ENCODE peak calls at places on chromosome 5, in eight cellular contexts. S is T-helper 9 cell; P is pulmonary artery endothelial cell; I is activated CD4-positive, alpha-beta T cell treated with anti-CD3 and anti-CD28 coated beads for 48 hours; J is NCI-H1105; U is stimulated activated CD4-positive, alpha-beta T cell treated with anti-CD3 and anti-CD28 coated beads, TNF-alpha, amount 100 ng/mL, for 24 hours; M is stomach; W is endothelial cell of umbilical vein. A is an unnamed sample.

GRCh38 chr5:54309751-54310432 is 481 bp downstream of the ARL15 start:
- DNase-seq in S (peak; percentile 23), P (no peak), I (peak; percentile 40), J (no peak), U (no peak), M (peak; percentile 45), W (peak; percentile 62), A (peak; percentile 17)

GRCh38 chr5:14185336-14186131 is 42.4 kb downstream of the TRIO start:
- DNase-seq in S (no peak), P (no peak), I (no peak), J (peak; percentile 45), U (no peak), M (no peak), W (peak; percentile 38), A (no peak)

GRCh38 chr5:378301-378891 is 56.9 kb downstream of the AHRR start:
- DNase-seq in S (no peak), P (no peak), I (peak; percentile 62), J (no peak), U (no peak), M (no peak), W (peak; percentile 13), A (no peak)

GRCh38 chr5:110086658-110087388 is 397.1 kb downstream of the MAN2A1 start:
- DNase-seq in S (no peak), P (no peak), I (peak; percentile 76), J (no peak), U (peak; percentile 38), M (no peak), W (no peak), A (no peak)

GRCh38 chr5:130168211-130168610 is 263.9 kb downstream of the CHSY3 start:
- DNase-seq in S (no peak), P (no peak), I (no peak), J (no peak), U (no peak), M (no peak), W (no peak), A (no peak)

GRCh38 chr5:141852448-141852847 is 25.8 kb downstream of the PCDH1 start:
- DNase-seq in S (no peak), P (no peak), I (no peak), J (no peak), U (no peak), M (no peak), W (no peak), A (no peak)

GRCh38 chr5:29939988-29940387 is 1253.5 kb upstream of the CDH6 start:
- DNase-seq in S (no peak), P (no peak), I (no peak), J (no peak), U (no peak), M (no peak), W (no peak), A (no peak)

GRCh38 chr5:54651482-54652076 is 134.0 kb downstream of the SNX18 start:
- DNase-seq in S (no peak), P (peak; percentile 35), I (no peak), J (peak; percentile 70), U (no peak), M (peak; percentile 79), W (peak; percentile 11), A (no peak)

GRCh38 chr5:14071433-14071832 is 71.7 kb upstream of the TRIO start:
- DNase-seq in S (no peak), P (no peak), I (no peak), J (peak; percentile 11), U (no peak), M (no peak), W (no peak), A (no peak)

GRCh38 chr5:142816577-142816976 is 46.4 kb downstream of the ARHGAP26 start:
- DNase-seq in S (no peak), P (no peak), I (peak; percentile 37), J (no peak), U (no peak), M (peak; percentile 75), W (peak; percentile 46), A (no peak)

GRCh38 chr5:68418230-68418629 is 202.7 kb downstream of the PIK3R1 start:
- DNase-seq in S (no peak), P (no peak), I (no peak), J (no peak), U (no peak), M (no peak), W (no peak), A (no peak)

GRCh38 chr5:57627661-57628060 is 145.1 kb upstream of the ACTBL2 start:
- DNase-seq in S (no peak), P (no peak), I (no peak), J (no peak), U (no peak), M (no peak), W (no peak), A (no peak)

GRCh38 chr5:135246605-135246922 is 152.5 kb downstream of the MACROH2A1 start:
- DNase-seq in S (no peak), P (no peak), I (no peak), J (no peak), U (no peak), M (no peak), W (no peak), A (no peak)

GRCh38 chr5:154220625-154221024 is 30.1 kb downstream of the GALNT10 start:
- DNase-seq in S (no peak), P (no peak), I (no peak), J (no peak), U (no peak), M (no peak), W (peak; percentile 64), A (no peak)

GRCh38 chr5:132439521-132440206 is 50.9 kb downstream of the IRF1 start:
- DNase-seq in S (no peak), P (peak; percentile 51), I (no peak), J (no peak), U (no peak), M (no peak), W (peak; percentile 71), A (no peak)

GRCh38 chr5:82364497-82364896 is 86.3 kb upstream of the RPS23 start:
- DNase-seq in S (no peak), P (peak; percentile 54), I (no peak), J (no peak), U (no peak), M (no peak), W (peak; percentile 80), A (no peak)

GRCh38 chr5:83726912-83727311 is 6.3 kb upstream of the HAPLN1 start:
- DNase-seq in S (no peak), P (no peak), I (no peak), J (no peak), U (no peak), M (no peak), W (no peak), A (no peak)

GRCh38 chr5:133192716-133193115 is 140.9 kb downstream of the HSPA4 start:
- DNase-seq in S (no peak), P (no peak), I (no peak), J (no peak), U (no peak), M (no peak), W (no peak), A (no peak)

GRCh38 chr5:157271740-157272271 is 5.9 kb downstream of the CYFIP2 start:
- DNase-seq in S (peak; percentile 77), P (no peak), I (peak; percentile 91), J (no peak), U (peak; percentile 62), M (peak; percentile 54), W (no peak), A (peak; percentile 68)

GRCh38 chr5:96064905-96065304 is 103.3 kb upstream of the ELL2 start:
- DNase-seq in S (no peak), P (no peak), I (no peak), J (no peak), U (no peak), M (no peak), W (peak; percentile 26), A (no peak)

GRCh38 chr5:154095819-154096380 is 57.1 kb downstream of the MFAP3 start:
- DNase-seq in S (no peak), P (no peak), I (no peak), J (peak; percentile 48), U (no peak), M (no peak), W (no peak), A (no peak)

GRCh38 chr5:176994460-176995121 is 12.0 kb downstream of the UIMC1 start:
- DNase-seq in S (no peak), P (peak; percentile 94), I (no peak), J (no peak), U (no peak), M (peak; percentile 45), W (peak; percentile 98), A (no peak)

GRCh38 chr5:10317825-10318682 is 10.4 kb upstream of the CMBL start:
- DNase-seq in S (no peak), P (no peak), I (no peak), J (no peak), U (no peak), M (no peak), W (no peak), A (no peak)

GRCh38 chr5:60014331-60014730 is 120.8 kb upstream of the PDE4D start:
- DNase-seq in S (no peak), P (no peak), I (no peak), J (no peak), U (no peak), M (no peak), W (no peak), A (no peak)

GRCh38 chr5:110008131-110008530 is 318.4 kb downstream of the MAN2A1 start:
- DNase-seq in S (no peak), P (no peak), I (no peak), J (no peak), U (no peak), M (no peak), W (no peak), A (no peak)

GRCh38 chr5:178516836-178517235 is 73.4 kb downstream of the COL23A1 start:
- DNase-seq in S (no peak), P (no peak), I (no peak), J (no peak), U (no peak), M (no peak), W (no peak), A (no peak)

GRCh38 chr5:14443665-14444064 is 137.9 kb upstream of the OTULINL start:
- DNase-seq in S (no peak), P (no peak), I (no peak), J (no peak), U (no peak), M (no peak), W (peak; percentile 67), A (no peak)

GRCh38 chr5:135577421-135577820 is 1.4 kb downstream of the CXCL14 start:
- DNase-seq in S (no peak), P (no peak), I (no peak), J (no peak), U (no peak), M (no peak), W (no peak), A (no peak)

A was measured in GM13977.